ENCODE peak calls at places on chromosomes 3 and 15, in eight cellular contexts. D is HepG2, U is HCT116, G is A549, Q is SK-N-SH, Y is IMR-90, Z is K562, H is H1. C is an unnamed sample.

GRCh38 chr3:50675179-50676030 is 678 bp downstream of the DOCK3 start:
- DNase-seq in D (no peak), U (no peak), G (no peak), Q (peak; percentile 78), Y (no peak), Z (peak; percentile 44), H (no peak), C (no peak)

GRCh38 chr15:31261266-31262142 is 65.1 kb upstream of the KLF13 start:
- DNase-seq in D (no peak), U (no peak), G (no peak), Q (no peak), Y (no peak), Z (no peak), H (no peak), C (no peak)

GRCh38 chr3:63523100-63523499 is 129.4 kb upstream of the SNTN start:
- DNase-seq in D (no peak), U (peak; percentile 1), G (no peak), Q (peak; percentile 4), Y (no peak), Z (no peak), H (no peak), C (no peak)

GRCh38 chr3:148002705-148003205 is 593.6 kb downstream of the ZIC1 start:
- DNase-seq in D (no peak), U (no peak), G (no peak), Q (no peak), Y (no peak), Z (no peak), H (no peak), C (no peak)

GRCh38 chr3:77038468-77038927 is 1.4 kb upstream of the ROBO2 start:
- DNase-seq in D (peak; percentile 68), U (no peak), G (peak; percentile 30), Q (peak; percentile 78), Y (peak; percentile 85), Z (peak; percentile 52), H (peak; percentile 64), C (no peak)

GRCh38 chr3:106820726-106821362 is 556.4 kb upstream of the CCDC54 start:
- DNase-seq in D (no peak), U (no peak), G (no peak), Q (no peak), Y (no peak), Z (no peak), H (no peak), C (no peak)

GRCh38 chr15:74799255-74799842 is 13.3 kb upstream of the LMAN1L start:
- DNase-seq in D (no peak), U (no peak), G (no peak), Q (no peak), Y (no peak), Z (no peak), H (no peak), C (no peak)

GRCh38 chr15:57031605-57032004 is 113.2 kb downstream of the TCF12 start:
- DNase-seq in D (no peak), U (no peak), G (no peak), Q (peak; percentile 20), Y (peak; percentile 76), Z (peak; percentile 13), H (no peak), C (no peak)

GRCh38 chr15:57281357-57281756 is 94.9 kb upstream of the CGNL1 start:
- DNase-seq in D (no peak), U (no peak), G (no peak), Q (no peak), Y (no peak), Z (no peak), H (no peak), C (no peak)

GRCh38 chr3:27667751-27668150 is 54.4 kb downstream of the EOMES start:
- DNase-seq in D (peak; percentile 36), U (no peak), G (no peak), Q (no peak), Y (no peak), Z (no peak), H (no peak), C (no peak)

GRCh38 chr3:188006726-188007393 is 147.1 kb upstream of the LPP start:
- DNase-seq in D (no peak), U (no peak), G (no peak), Q (no peak), Y (no peak), Z (no peak), H (no peak), C (no peak)

GRCh38 chr3:46692566-46692983 is 904 bp downstream of the ALS2CL start:
- DNase-seq in D (no peak), U (peak; percentile 73), G (peak; percentile 36), Q (no peak), Y (no peak), Z (no peak), H (no peak), C (no peak)

GRCh38 chr15:68635142-68635541 is 56.3 kb downstream of the CORO2B start:
- DNase-seq in D (no peak), U (no peak), G (no peak), Q (peak; percentile 63), Y (no peak), Z (no peak), H (no peak), C (no peak)

GRCh38 chr3:46612324-46612723 is at the start of gene FAM240A:
- DNase-seq in D (no peak), U (no peak), G (no peak), Q (no peak), Y (no peak), Z (no peak), H (no peak), C (no peak)

GRCh38 chr3:126446791-126447190 is 28.9 kb downstream of the ZXDC start:
- DNase-seq in D (no peak), U (no peak), G (no peak), Q (no peak), Y (peak; percentile 51), Z (no peak), H (no peak), C (no peak)

GRCh38 chr3:79424811-79425210 is 343.0 kb downstream of the ROBO1 start:
- DNase-seq in D (no peak), U (no peak), G (no peak), Q (no peak), Y (no peak), Z (no peak), H (no peak), C (no peak)

GRCh38 chr3:15295506-15295905 is 36.9 kb downstream of the SH3BP5 start:
- DNase-seq in D (no peak), U (no peak), G (no peak), Q (no peak), Y (no peak), Z (no peak), H (no peak), C (no peak)

GRCh38 chr3:3707858-3708768 is 91.1 kb upstream of the LRRN1 start:
- DNase-seq in D (no peak), U (no peak), G (no peak), Q (no peak), Y (no peak), Z (no peak), H (no peak), C (no peak)
- TF ChIP-seq RAD21 in D (no peak), U (no peak), G (no peak), Q (no peak), Y (no peak), Z (no peak), H (no peak), C (no peak)

GRCh38 chr15:42502472-42502871 is 7.0 kb downstream of the SNAP23 start:
- DNase-seq in D (no peak), U (no peak), G (no peak), Q (no peak), Y (no peak), Z (no peak), H (no peak), C (no peak)

GRCh38 chr15:42504631-42505030 is 9.2 kb downstream of the SNAP23 start:
- DNase-seq in D (no peak), U (no peak), G (no peak), Q (no peak), Y (no peak), Z (no peak), H (no peak), C (no peak)

GRCh38 chr15:42507514-42507913 is 12.1 kb downstream of the SNAP23 start:
- DNase-seq in D (no peak), U (no peak), G (no peak), Q (no peak), Y (peak; percentile 45), Z (no peak), H (no peak), C (no peak)

GRCh38 chr15:42499888-42500609 is 4.6 kb downstream of the SNAP23 start:
- DNase-seq in D (no peak), U (no peak), G (no peak), Q (peak; percentile 53), Y (no peak), Z (peak; percentile 51), H (no peak), C (no peak)

DNA sequence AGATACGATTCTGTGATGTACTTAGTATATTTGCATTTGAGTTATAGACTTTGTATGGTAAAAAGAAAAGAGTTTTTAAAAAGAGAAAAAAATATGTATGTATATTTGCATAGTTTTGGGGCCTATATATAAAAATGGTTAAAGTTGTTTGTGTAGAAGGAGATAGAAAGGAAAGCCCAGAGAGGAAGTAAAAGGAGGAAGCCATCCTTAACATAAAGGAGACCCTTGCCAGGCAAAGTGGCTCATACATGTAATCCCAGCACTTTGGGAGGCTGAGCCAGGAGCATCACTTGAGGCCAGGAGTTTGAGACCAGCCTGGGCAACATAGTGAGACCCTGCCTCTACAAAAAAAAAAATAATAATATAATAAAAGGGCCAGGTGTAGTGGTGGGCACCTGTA is 8.4 kb downstream of the SNAP23 start:
- DNase-seq in D (no peak), U (no peak), G (no peak), Q (no peak), Y (no peak), Z (no peak), H (no peak), C (no peak)
- TF ChIP-seq RAD21 in D (no peak), U (no peak), G (no peak), Q (no peak), Y (no peak), Z (no peak), H (no peak), C (no peak)

GRCh38 chr15:66401130-66402021 is 14.7 kb downstream of the MAP2K1 start:
- DNase-seq in D (no peak), U (no peak), G (no peak), Q (no peak), Y (no peak), Z (no peak), H (no peak), C (no peak)
- TF ChIP-seq RAD21 in D (no peak), U (no peak), G (no peak), Q (no peak), Y (no peak), Z (no peak), H (peak; percentile 44), C (peak; percentile 27)

DNA sequence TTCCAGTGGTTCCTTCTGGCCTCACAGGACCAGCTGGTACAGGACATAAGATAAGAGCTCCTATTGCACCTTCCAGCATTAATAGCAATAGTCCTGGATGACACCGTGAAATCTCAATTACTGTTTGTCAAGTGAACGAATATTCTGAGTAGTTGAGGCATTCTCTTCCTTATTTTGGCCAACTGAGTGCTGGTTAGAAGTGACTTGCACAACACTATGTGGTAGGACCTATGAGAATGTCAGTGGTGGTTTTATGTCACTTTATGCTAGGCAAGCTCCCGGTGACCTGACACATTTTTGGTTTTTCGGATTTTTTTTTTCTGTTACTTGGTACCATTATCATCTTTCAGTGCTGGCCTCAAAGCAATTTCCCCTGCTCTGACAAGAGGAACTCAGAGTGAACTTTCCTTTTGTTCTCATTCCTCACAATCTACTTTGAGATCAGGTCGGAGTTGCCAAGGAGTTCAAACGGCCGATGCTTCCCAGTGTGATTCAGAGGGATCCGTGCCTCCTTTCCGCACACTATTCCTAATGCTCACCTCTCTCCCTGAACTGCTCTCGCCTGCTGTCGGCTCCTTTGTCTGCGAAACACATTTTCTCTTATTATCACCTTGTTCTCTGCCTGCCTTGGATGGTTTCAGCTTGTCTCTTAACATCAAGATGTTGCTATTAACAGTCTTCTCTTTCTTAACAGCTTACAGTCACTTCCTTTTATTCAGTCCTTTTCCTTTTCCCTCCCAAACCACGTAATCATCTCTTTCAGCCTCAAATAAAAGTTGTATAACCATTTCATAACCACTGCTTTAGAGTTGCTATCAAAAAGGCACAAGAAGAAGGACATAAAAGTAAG is 35.8 kb downstream of the QTRT2 start:
- DNase-seq in D (no peak), U (no peak), G (no peak), Q (no peak), Y (no peak), Z (no peak), H (no peak), C (no peak)
- TF ChIP-seq RAD21 in D (no peak), U (no peak), G (no peak), Q (no peak), Y (no peak), Z (no peak), H (no peak), C (no peak)

C was measured in GM12878.